ENCODE peak calls at places on chromosome 17, in four cellular contexts. T is Calu3; Q is GM19239; X is activated effector memory CD4-positive, alpha-beta T cell treated with Interleukin-2 at 50 U/mL for 16 hours. H is an unnamed sample.

GRCh38 chr17:55717432-55717831 is 5.2 kb downstream of the TMEM100 start:
- DNase-seq in Q (no peak), T (no peak), X (no peak), H (no peak)

GRCh38 chr17:35022536-35023063 is 40.9 kb downstream of the RFFL start:
- DNase-seq in Q (peak; percentile 56), X (peak; percentile 69), T (no peak), H (peak; percentile 55)

GRCh38 chr17:82615084-82616020 is 32.9 kb downstream of the WDR45B start:
- DNase-seq in Q (no peak), T (no peak), X (no peak), H (no peak)

GRCh38 chr17:82375359-82376041 is 3.9 kb downstream of the UTS2R start:
- DNase-seq in T (no peak), X (no peak), Q (no peak), H (no peak)

GRCh38 chr17:83142619-83143018 is 63.2 kb downstream of the METRNL start:
- DNase-seq in T (no peak), X (no peak), Q (no peak), H (no peak)

GRCh38 chr17:64707077-64707591 is 45.0 kb upstream of the SMURF2 start:
- DNase-seq in T (peak; percentile 78), X (no peak), Q (no peak), H (no peak)

GRCh38 chr17:64147110-64148016 is 17.4 kb upstream of the ERN1 start:
- DNase-seq in T (no peak), Q (no peak), X (no peak), H (no peak)

GRCh38 chr17:10907370-10907769 is 69.5 kb upstream of the PIRT start:
- DNase-seq in Q (no peak), X (no peak), T (no peak), H (no peak)

GRCh38 chr17:30332057-30332542 is 1.8 kb downstream of the TMIGD1 start:
- DNase-seq in T (no peak), Q (no peak), X (peak; percentile 21), H (no peak)

GRCh38 chr17:80706454-80706853 is 161.8 kb downstream of the RPTOR start:
- DNase-seq in Q (no peak), T (no peak), X (no peak), H (no peak)

GRCh38 chr17:45845376-45846185 is 900 bp downstream of the SPPL2C start:
- DNase-seq in X (no peak), Q (no peak), T (no peak), H (no peak)

GRCh38 chr17:47072881-47073280 is 93.8 kb upstream of the RPRML start:
- DNase-seq in X (no peak), Q (no peak), T (no peak), H (no peak)